ENCODE peak calls at places on chromosomes 5 and 9, in seven cellular contexts. O is H9, N is RWPE1, L is AG10803, H is fibroblast of lung, Q is body of pancreas, X is cardiac muscle cell. Z is an unnamed sample.

GRCh38 chr5:151742870-151743294 is 15.5 kb downstream of the ATOX1 start:
- DNase-seq in X (peak), N (peak), Q (peak), L (peak), O (peak), H (peak), Z (peak)

GRCh38 chr5:106545325-106545724 is 1125.4 kb downstream of the EFNA5 start:
- DNase-seq in L (no peak), N (no peak), Q (no peak), H (peak), O (no peak), X (peak), Z (no peak)

GRCh38 chr5:57503433-57503832 is 20.8 kb upstream of the ACTBL2 start:
- DNase-seq in H (peak), X (peak), L (no peak), Q (peak), N (no peak), O (no peak), Z (no peak)

GRCh38 chr9:125694478-125694877 is 12.5 kb downstream of the MAPKAP1 start:
- DNase-seq in L (peak), H (peak), O (no peak), X (peak), Q (no peak), N (no peak), Z (no peak)

GRCh38 chr5:74504463-74504862 is 136.1 kb downstream of the ENC1 start:
- DNase-seq in X (no peak), L (no peak), O (no peak), H (no peak), Q (no peak), N (no peak), Z (no peak)

GRCh38 chr5:165360366-165361142 is 1855.1 kb downstream of the MAT2B start:
- DNase-seq in X (no peak), L (no peak), H (no peak), O (no peak), Q (no peak), N (no peak), Z (no peak)

GRCh38 chr9:92147030-92147853 is 32.0 kb upstream of the SPTLC1 start:
- DNase-seq in Q (peak), X (peak), O (peak), L (peak), H (peak), N (peak), Z (peak)

GRCh38 chr9:72933730-72934665 is 18.9 kb downstream of the ALDH1A1 start:
- DNase-seq in N (no peak), H (no peak), L (no peak), O (no peak), X (no peak), Q (no peak), Z (no peak)

GRCh38 chr5:95817430-95817829 is 5.1 kb downstream of the GLRX start:
- DNase-seq in Q (no peak), X (no peak), N (peak), L (peak), H (peak), O (no peak), Z (peak)

GRCh38 chr5:77958642-77959315 is 182.6 kb upstream of the TBCA start:
- DNase-seq in Q (no peak), O (peak), N (no peak), L (no peak), X (no peak), H (no peak), Z (no peak)

GRCh38 chr9:82488319-82488701 is 499.7 kb downstream of the SPATA31D1 start:
- DNase-seq in N (no peak), L (no peak), X (no peak), H (no peak), O (no peak), Q (peak), Z (no peak)

GRCh38 chr5:61162832-61163567 is 732 bp upstream of the SMIM15 start:
- DNase-seq in L (peak), N (peak), X (peak), O (no peak), H (peak), Q (peak), Z (peak)

GRCh38 chr9:103789686-103790085 is 304.4 kb upstream of the SMC2 start:
- DNase-seq in X (peak), H (no peak), L (no peak), Q (no peak), N (peak), O (no peak), Z (no peak)

GRCh38 chr9:122005597-122005996 is 87.5 kb downstream of the TTLL11 start:
- DNase-seq in X (peak), O (no peak), L (peak), N (peak), H (peak), Q (no peak), Z (peak)

GRCh38 chr9:34493972-34494535 is 28.7 kb downstream of the ENHO start:
- DNase-seq in Q (peak), L (peak), N (peak), H (peak), O (peak), X (peak), Z (peak)

GRCh38 chr9:107819772-107820171 is 330.2 kb upstream of the KLF4 start:
- DNase-seq in O (no peak), Q (no peak), H (no peak), L (no peak), X (no peak), N (no peak), Z (no peak)

GRCh38 chr5:149656576-149657182 is 73.4 kb upstream of the PPARGC1B start:
- DNase-seq in Q (no peak), X (peak), H (no peak), N (no peak), L (no peak), O (peak), Z (no peak)

GRCh38 chr5:65760504-65761275 is 38.7 kb downstream of the NLN start:
- DNase-seq in N (peak), H (peak), L (peak), Q (peak), O (no peak), X (peak), Z (peak)

GRCh38 chr5:33316773-33317172 is 124.0 kb upstream of the TARS1 start:
- DNase-seq in H (peak), L (no peak), N (no peak), Q (no peak), X (no peak), O (no peak), Z (no peak)

GRCh38 chr9:79001012-79001411 is 570.8 kb upstream of the TLE4 start:
- DNase-seq in X (no peak), H (no peak), O (no peak), Q (no peak), L (no peak), N (no peak), Z (no peak)

GRCh38 chr9:76403352-76403751 is 9.1 kb upstream of the RFK start:
- DNase-seq in Q (peak), H (peak), N (peak), L (peak), O (no peak), X (peak), Z (peak)

GRCh38 chr9:75990181-75990580 is 99.7 kb downstream of the PCSK5 start:
- DNase-seq in O (no peak), X (no peak), N (no peak), L (no peak), Q (no peak), H (no peak), Z (no peak)

GRCh38 chr5:141172381-141173204 is at the start of gene PCDHB7:
- DNase-seq in X (peak), H (peak), L (peak), O (no peak), N (no peak), Q (no peak), Z (peak)

GRCh38 chr5:168660691-168661090 is 81.5 kb upstream of the PANK3 start:
- DNase-seq in Q (no peak), X (no peak), O (no peak), L (no peak), H (no peak), N (no peak), Z (no peak)

GRCh38 chr9:19230356-19231125 is at the start of gene DENND4C:
- DNase-seq in Q (peak), L (peak), H (peak), N (peak), O (peak), X (peak), Z (peak)
- TF ChIP-seq CTCF in Q (no peak), L (no peak), H (no peak), N (peak), O (peak), X (peak), Z (peak)

GRCh38 chr9:114587345-114588149 is at the start of gene ATP6V1G1:
- DNase-seq in L (peak), H (peak), X (peak), O (peak), N (peak), Q (peak), Z (peak)
- TF ChIP-seq CTCF in L (peak), H (no peak), X (peak), O (peak), N (no peak), Q (peak), Z (peak)

GRCh38 chr5:103371046-103371603 is 112.6 kb downstream of the MACIR start:
- DNase-seq in L (no peak), H (no peak), N (no peak), X (no peak), O (no peak), Q (no peak), Z (no peak)

GRCh38 chr5:103373576-103374472 is 115.3 kb downstream of the MACIR start:
- DNase-seq in H (no peak), Q (peak), L (no peak), O (no peak), N (no peak), X (no peak), Z (no peak)

GRCh38 chr5:103374473-103374963 is 116.0 kb downstream of the MACIR start:
- DNase-seq in N (no peak), L (no peak), H (no peak), X (no peak), O (no peak), Q (no peak), Z (no peak)

GRCh38 chr5:103375863-103376591 is 117.5 kb downstream of the MACIR start:
- DNase-seq in Q (no peak), X (no peak), H (no peak), N (no peak), L (no peak), O (no peak), Z (no peak)

DNA sequence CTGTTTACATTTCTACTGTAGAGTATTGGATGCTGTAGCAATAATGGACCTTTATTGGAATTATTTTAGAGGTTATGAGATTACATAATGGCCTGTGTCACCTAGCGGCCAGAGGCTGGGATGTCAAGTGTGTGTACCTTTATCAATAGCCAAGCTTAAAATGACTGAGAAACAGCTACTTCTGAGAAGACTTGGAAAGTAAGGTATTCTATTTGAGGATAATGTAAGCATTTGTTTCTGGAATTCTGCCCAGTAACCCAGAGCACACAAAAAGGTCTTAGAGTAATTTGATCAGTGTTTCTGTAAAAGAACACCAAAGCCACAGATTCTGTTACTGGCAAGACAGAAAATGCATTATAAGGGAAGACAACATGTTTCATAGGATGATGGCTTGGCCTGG is 116.8 kb downstream of the MACIR start:
- DNase-seq in H (peak), X (peak), L (peak), O (no peak), Q (no peak), N (no peak), Z (peak)
- TF ChIP-seq CTCF in H (no peak), X (no peak), L (no peak), O (peak), Q (peak), N (no peak), Z (peak)

GRCh38 chr9:136110082-136111061 is 8.3 kb downstream of the TMEM250 start:
- DNase-seq in O (peak), X (peak), Q (no peak), H (peak), N (no peak), L (peak), Z (no peak)

GRCh38 chr9:136107953-136108647 is 10.6 kb downstream of the TMEM250 start:
- DNase-seq in X (no peak), L (no peak), O (peak), Q (no peak), H (no peak), N (peak), Z (no peak)

GRCh38 chr9:136108648-136109266 is 9.9 kb downstream of the TMEM250 start:
- DNase-seq in O (no peak), H (no peak), L (no peak), N (no peak), X (no peak), Q (no peak), Z (no peak)

GRCh38 chr9:136111190-136111589 is 7.5 kb downstream of the TMEM250 start:
- DNase-seq in Q (no peak), N (no peak), L (no peak), H (no peak), O (no peak), X (no peak), Z (no peak)

GRCh38 chr9:136109351-136110081 is 9.2 kb downstream of the TMEM250 start:
- DNase-seq in N (peak), O (peak), Q (peak), H (peak), L (peak), X (peak), Z (peak)
- TF ChIP-seq CTCF in N (no peak), O (no peak), Q (no peak), H (peak), L (peak), X (peak), Z (peak)

DNA sequence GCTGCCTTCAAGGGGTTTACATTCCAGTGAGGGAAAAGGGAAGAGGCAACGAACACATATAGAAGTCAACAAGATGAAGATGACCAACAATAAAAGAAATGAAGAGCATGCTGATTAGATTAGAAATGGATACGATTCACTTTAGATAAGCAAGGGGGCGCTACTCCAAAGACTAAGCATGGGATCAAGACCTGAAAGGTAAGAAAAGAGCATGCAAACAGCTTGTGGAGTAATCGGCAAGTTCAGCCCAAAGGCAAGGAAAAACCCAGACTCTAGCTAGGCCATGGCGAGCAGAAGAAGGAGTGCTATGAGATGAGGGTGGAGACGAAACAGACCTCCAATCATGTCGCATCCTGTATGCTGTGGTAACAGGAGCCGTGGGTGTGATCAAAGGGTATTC is 124.4 kb downstream of the FANCC start:
- DNase-seq in X (no peak), H (no peak), Q (no peak), O (peak), N (no peak), L (no peak), Z (no peak)
- TF ChIP-seq CTCF in X (no peak), H (no peak), Q (no peak), O (peak), N (no peak), L (no peak), Z (peak)

GRCh38 chr9:137236936-137237421 is 4.1 kb upstream of the TUBB4B start:
- DNase-seq in Q (no peak), O (no peak), N (no peak), L (no peak), X (no peak), H (no peak), Z (no peak)

GRCh38 chr9:137234055-137234697 is 3.5 kb downstream of the SLC34A3 start:
- DNase-seq in H (no peak), L (no peak), Q (no peak), X (no peak), O (no peak), N (no peak), Z (no peak)

GRCh38 chr9:137234758-137235423 is 4.2 kb downstream of the SLC34A3 start:
- DNase-seq in L (no peak), H (no peak), N (no peak), Q (no peak), X (no peak), O (no peak), Z (no peak)

GRCh38 chr9:137236238-137236935 is 4.7 kb upstream of the TUBB4B start:
- DNase-seq in N (peak), O (peak), H (peak), X (peak), Q (peak), L (peak), Z (peak)

GRCh38 chr9:137235424-137236237 is 4.9 kb downstream of the SLC34A3 start:
- DNase-seq in Q (no peak), L (no peak), H (no peak), X (no peak), N (no peak), O (peak), Z (no peak)
- TF ChIP-seq CTCF in Q (no peak), L (peak), H (no peak), X (no peak), N (no peak), O (peak), Z (no peak)

GRCh38 chr9:114047717-114048116 is 30.4 kb downstream of the AMBP start:
- DNase-seq in N (no peak), X (peak), O (peak), L (peak), Q (peak), H (no peak), Z (no peak)
- TF ChIP-seq CTCF in N (no peak), X (peak), O (peak), L (peak), Q (peak), H (peak), Z (peak)

GRCh38 chr9:99954841-99955240 is 48.4 kb downstream of the STX17 start:
- DNase-seq in H (no peak), X (no peak), L (no peak), O (no peak), Q (no peak), N (no peak), Z (no peak)
- TF ChIP-seq CTCF in H (no peak), X (no peak), L (no peak), O (no peak), Q (no peak), N (no peak), Z (no peak)

DNA sequence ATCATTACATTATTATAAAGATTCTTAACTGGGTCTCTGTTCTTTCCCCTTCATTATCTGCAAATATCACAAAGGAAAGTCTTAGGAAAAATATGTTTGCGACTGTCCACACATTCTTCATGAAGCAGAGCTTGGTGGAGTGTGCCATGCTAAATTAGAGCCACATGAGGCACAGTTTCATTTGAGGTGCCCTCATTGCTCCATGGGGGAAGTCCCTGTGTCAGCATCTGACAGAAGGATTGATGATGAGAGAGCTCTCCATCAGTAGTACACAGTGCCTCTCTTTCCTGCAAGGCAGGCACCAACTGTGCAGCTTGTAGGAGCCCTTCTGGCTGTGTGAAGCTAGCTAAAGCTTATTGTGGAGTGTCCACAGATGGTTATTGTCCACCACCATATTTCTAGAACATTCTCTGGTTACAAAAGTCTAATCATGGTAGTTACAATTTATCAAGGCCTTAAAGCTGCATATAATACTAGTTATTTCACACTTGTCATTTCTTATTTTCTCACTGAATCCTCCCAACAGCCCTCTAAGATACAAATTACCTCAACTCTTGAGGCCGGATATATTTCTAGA is 63.9 kb downstream of the C9orf152 start:
- DNase-seq in L (no peak), H (no peak), Q (no peak), X (no peak), N (no peak), O (no peak), Z (no peak)
- TF ChIP-seq CTCF in L (no peak), H (no peak), Q (no peak), X (no peak), N (no peak), O (no peak), Z (no peak)

Z was measured in HFFc6.